ENCODE peak calls at places on chromosomes 3 and 15, in ten cellular contexts. V is tibial nerve, B is brain microvascular endothelial cell, O is chondrocyte, Y is coronary artery, N is MCF 10A, Q is fibroblast of mammary gland, I is upper lobe of right lung, H is mucosa of descending colon, U is BJ. P is an unnamed sample.

GRCh38 chr3:131402391-131403039 is 20.9 kb downstream of the NUDT16 start:
- DNase-seq in O (no peak), V (no peak), Q (peak), B (no peak), N (peak), Y (no peak), I (peak), U (peak), H (no peak), P (no peak)

GRCh38 chr15:24223739-24224138 is 451.8 kb upstream of the NPAP1 start:
- DNase-seq in I (no peak), O (no peak), N (no peak), U (no peak), B (no peak), Q (no peak), H (no peak), Y (no peak), V (no peak), P (no peak)

GRCh38 chr15:29127506-29128430 is 141.9 kb downstream of the NSMCE3 start:
- DNase-seq in V (no peak), Q (no peak), U (no peak), I (peak), H (peak), Y (no peak), B (no peak), O (peak), N (no peak), P (no peak)

GRCh38 chr15:41780266-41780665 is 6.0 kb downstream of the MAPKBP1 start:
- DNase-seq in Y (no peak), U (no peak), Q (no peak), I (no peak), B (no peak), H (no peak), O (no peak), V (no peak), N (no peak), P (no peak)

GRCh38 chr3:156353535-156353934 is 201.4 kb downstream of the SSR3 start:
- DNase-seq in O (no peak), I (no peak), U (no peak), V (no peak), B (no peak), Y (no peak), N (no peak), Q (peak), H (no peak), P (no peak)

GRCh38 chr15:92810418-92811138 is 89.5 kb upstream of the CHD2 start:
- DNase-seq in H (peak), Y (no peak), I (peak), U (no peak), O (no peak), B (peak), V (peak), N (peak), Q (peak), P (no peak)

GRCh38 chr15:55434989-55435825 is 26.9 kb downstream of the PIERCE2 start:
- DNase-seq in U (no peak), I (no peak), V (peak), Y (no peak), O (no peak), N (peak), Q (peak), H (no peak), B (peak), P (peak)

GRCh38 chr3:141241248-141242034 is 9.8 kb downstream of the PXYLP1 start:
- DNase-seq in U (no peak), I (no peak), B (no peak), H (no peak), O (no peak), Y (no peak), V (no peak), N (no peak), Q (peak), P (no peak)

GRCh38 chr15:36970522-36970921 is 129.8 kb downstream of the MEIS2 start:
- DNase-seq in N (no peak), I (no peak), U (no peak), Q (no peak), Y (no peak), O (no peak), B (no peak), V (no peak), H (no peak), P (no peak)

GRCh38 chr15:90082140-90082713 is 20.0 kb downstream of the IDH2 start:
- DNase-seq in I (no peak), B (no peak), U (no peak), Y (no peak), O (no peak), Q (no peak), V (no peak), N (no peak), H (no peak), P (no peak)

GRCh38 chr15:69265347-69265955 is 33.3 kb upstream of the PAQR5 start:
- DNase-seq in I (no peak), B (no peak), Y (no peak), V (peak), U (no peak), O (no peak), Q (peak), N (peak), H (no peak), P (no peak)

GRCh38 chr3:120497318-120497717 is 46.5 kb upstream of the FSTL1 start:
- DNase-seq in B (peak), I (no peak), U (peak), Q (peak), N (peak), H (no peak), Y (no peak), V (no peak), O (no peak), P (peak)

GRCh38 chr15:78811825-78812183 is 540 bp upstream of the ADAMTS7 start:
- DNase-seq in V (no peak), B (no peak), Q (peak), I (no peak), U (no peak), H (no peak), N (no peak), O (no peak), Y (no peak), P (no peak)

GRCh38 chr3:122183521-122183892 is at the start of gene CASR:
- DNase-seq in H (peak), I (peak), Y (no peak), B (no peak), O (no peak), N (no peak), U (no peak), V (no peak), Q (no peak), P (peak)

GRCh38 chr3:127121850-127122249 is 71.1 kb upstream of the PRR23E start:
- DNase-seq in B (no peak), Q (no peak), N (no peak), H (no peak), I (no peak), U (no peak), O (no peak), V (no peak), Y (no peak), P (no peak)

GRCh38 chr3:120072867-120073525 is 21.3 kb downstream of the GSK3B start:
- DNase-seq in O (no peak), N (peak), U (no peak), B (no peak), I (no peak), V (no peak), Y (no peak), H (no peak), Q (no peak), P (no peak)

GRCh38 chr3:18442743-18443669 is 17.9 kb upstream of the SATB1 start:
- DNase-seq in I (no peak), O (no peak), U (no peak), N (no peak), B (no peak), V (no peak), Q (no peak), H (no peak), Y (no peak), P (no peak)

GRCh38 chr3:16370872-16371740 is 106.1 kb downstream of the OXNAD1 start:
- DNase-seq in N (no peak), O (no peak), H (no peak), Y (no peak), B (no peak), V (no peak), U (no peak), I (no peak), Q (no peak), P (no peak)

GRCh38 chr3:140468407-140468806 is 209.5 kb upstream of the TRIM42 start:
- DNase-seq in I (no peak), U (no peak), N (peak), Y (no peak), V (no peak), Q (peak), O (no peak), B (no peak), H (no peak), P (no peak)

GRCh38 chr3:13221491-13221890 is 148.3 kb upstream of the IQSEC1 start:
- DNase-seq in Y (no peak), Q (no peak), B (no peak), U (no peak), O (no peak), V (no peak), I (no peak), N (no peak), H (no peak), P (no peak)

GRCh38 chr3:190288836-190289235 is 33.4 kb downstream of the CLDN1 start:
- DNase-seq in H (no peak), B (no peak), U (no peak), V (no peak), Q (peak), I (no peak), Y (no peak), O (no peak), N (no peak), P (no peak)

GRCh38 chr3:132730891-132731580 is 8.8 kb upstream of the NPHP3 start:
- DNase-seq in N (peak), Q (peak), B (peak), V (no peak), O (no peak), H (no peak), U (no peak), Y (no peak), I (no peak), P (no peak)

GRCh38 chr15:32828507-32829186 is 110.8 kb downstream of the GREM1 start:
- DNase-seq in I (no peak), U (peak), Q (peak), H (no peak), B (peak), N (peak), O (no peak), V (no peak), Y (no peak), P (no peak)

GRCh38 chr15:82966671-82967071 is 14.2 kb upstream of the HOMER2 start:
- DNase-seq in N (no peak), U (no peak), Q (no peak), B (no peak), O (no peak), V (no peak), I (no peak), H (no peak), Y (no peak), P (no peak)

GRCh38 chr15:66834863-66835557 is 133.0 kb downstream of the SMAD6 start:
- DNase-seq in I (no peak), O (no peak), Y (no peak), H (no peak), B (no peak), Q (no peak), N (no peak), V (no peak), U (no peak), P (no peak)

GRCh38 chr15:73882761-73883419 is 9.5 kb downstream of the TBC1D21 start:
- DNase-seq in O (no peak), H (no peak), V (no peak), I (peak), Q (no peak), Y (peak), B (no peak), U (no peak), N (no peak), P (no peak)

GRCh38 chr3:179697933-179698332 is 45.1 kb downstream of the USP13 start:
- DNase-seq in U (no peak), O (no peak), Y (no peak), I (no peak), H (no peak), N (no peak), Q (no peak), V (no peak), B (no peak), P (no peak)

GRCh38 chr3:135596563-135596962 is 369.0 kb upstream of the PPP2R3A start:
- DNase-seq in U (no peak), Y (no peak), O (no peak), V (no peak), B (no peak), Q (no peak), H (no peak), N (no peak), I (no peak), P (no peak)

GRCh38 chr3:114320251-114320650 is 26.4 kb downstream of the TIGIT start:
- DNase-seq in O (no peak), H (no peak), B (no peak), Q (peak), I (no peak), N (peak), U (no peak), V (no peak), Y (no peak), P (no peak)

GRCh38 chr3:187522890-187523289 is 147.3 kb downstream of the SST start:
- DNase-seq in N (no peak), U (no peak), Q (no peak), Y (no peak), H (no peak), V (no peak), O (no peak), I (no peak), B (no peak), P (no peak)

GRCh38 chr3:184750684-184751083 is 38.8 kb upstream of the MAGEF1 start:
- DNase-seq in Q (no peak), H (no peak), Y (no peak), B (no peak), N (no peak), V (no peak), I (no peak), O (no peak), U (no peak), P (no peak)

GRCh38 chr3:66386925-66387650 is 113.7 kb downstream of the LRIG1 start:
- DNase-seq in B (no peak), H (no peak), U (no peak), Q (no peak), O (no peak), V (no peak), Y (no peak), I (no peak), N (no peak), P (no peak)

GRCh38 chr3:58535531-58536500 is 1.2 kb downstream of the ACOX2 start:
- DNase-seq in B (no peak), N (no peak), H (peak), Q (peak), O (no peak), U (no peak), V (no peak), I (no peak), Y (no peak), P (no peak)

GRCh38 chr3:143306419-143306818 is 186.8 kb downstream of the CHST2 start:
- DNase-seq in I (no peak), N (peak), U (no peak), H (peak), O (no peak), V (no peak), B (no peak), Q (peak), Y (no peak), P (no peak)

GRCh38 chr3:50213383-50213782 is 8.3 kb downstream of the SLC38A3 start:
- DNase-seq in U (no peak), H (no peak), Y (no peak), V (no peak), B (no peak), Q (no peak), N (no peak), O (no peak), I (no peak), P (no peak)

GRCh38 chr15:67089218-67090193 is 24.1 kb downstream of the SMAD3 start:
- DNase-seq in N (peak), Q (peak), Y (no peak), H (no peak), B (no peak), U (no peak), V (no peak), O (no peak), I (no peak), P (no peak)

GRCh38 chr3:102530443-102531195 is 95.8 kb downstream of the ZPLD1 start:
- DNase-seq in H (no peak), I (no peak), N (peak), Q (peak), Y (no peak), V (no peak), O (no peak), U (no peak), B (peak), P (no peak)

GRCh38 chr3:56468184-56469106 is at the start of gene ERC2:
- DNase-seq in N (peak), V (no peak), I (peak), Q (peak), H (peak), O (no peak), Y (no peak), B (no peak), U (no peak), P (no peak)

GRCh38 chr3:195099976-195100755 is 170.8 kb downstream of the XXYLT1 start:
- DNase-seq in V (no peak), B (no peak), Q (no peak), H (peak), Y (no peak), N (no peak), U (no peak), O (peak), I (peak), P (no peak)

DNA sequence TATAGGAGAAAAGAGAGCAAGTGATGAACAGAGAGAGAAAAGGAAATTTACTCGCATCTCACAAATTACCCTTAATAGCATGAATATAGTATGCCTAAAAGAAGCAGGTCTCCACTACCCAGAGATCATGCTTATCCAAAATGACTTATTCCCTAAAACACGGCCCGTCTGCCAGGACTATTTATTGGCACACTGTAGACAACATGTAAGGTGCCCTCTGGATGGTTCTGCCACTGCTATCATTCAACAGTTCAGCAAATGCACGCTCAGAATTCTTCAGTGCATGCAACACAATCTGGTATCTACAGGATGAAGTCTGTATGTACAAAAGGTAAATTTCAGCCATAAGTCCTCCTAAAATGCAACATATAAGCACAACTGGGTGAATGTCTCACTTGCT is 465.8 kb downstream of the SHQ1 start:
- DNase-seq in Y (no peak), U (no peak), H (no peak), Q (no peak), N (no peak), I (no peak), B (no peak), O (no peak), V (no peak), P (no peak)
- TF ChIP-seq CTCF in Y (no peak), U (no peak), H (no peak), Q (no peak), N (no peak), I (no peak), B (no peak), O (no peak), V (no peak), P (no peak)

GRCh38 chr15:101013769-101014223 is 94.6 kb downstream of the LRRK1 start:
- DNase-seq in Q (no peak), U (no peak), V (no peak), Y (peak), B (no peak), I (no peak), H (no peak), N (no peak), O (no peak), P (no peak)
- TF ChIP-seq CTCF in Q (no peak), U (no peak), V (no peak), Y (no peak), B (no peak), I (no peak), H (no peak), N (no peak), O (no peak), P (no peak)

DNA sequence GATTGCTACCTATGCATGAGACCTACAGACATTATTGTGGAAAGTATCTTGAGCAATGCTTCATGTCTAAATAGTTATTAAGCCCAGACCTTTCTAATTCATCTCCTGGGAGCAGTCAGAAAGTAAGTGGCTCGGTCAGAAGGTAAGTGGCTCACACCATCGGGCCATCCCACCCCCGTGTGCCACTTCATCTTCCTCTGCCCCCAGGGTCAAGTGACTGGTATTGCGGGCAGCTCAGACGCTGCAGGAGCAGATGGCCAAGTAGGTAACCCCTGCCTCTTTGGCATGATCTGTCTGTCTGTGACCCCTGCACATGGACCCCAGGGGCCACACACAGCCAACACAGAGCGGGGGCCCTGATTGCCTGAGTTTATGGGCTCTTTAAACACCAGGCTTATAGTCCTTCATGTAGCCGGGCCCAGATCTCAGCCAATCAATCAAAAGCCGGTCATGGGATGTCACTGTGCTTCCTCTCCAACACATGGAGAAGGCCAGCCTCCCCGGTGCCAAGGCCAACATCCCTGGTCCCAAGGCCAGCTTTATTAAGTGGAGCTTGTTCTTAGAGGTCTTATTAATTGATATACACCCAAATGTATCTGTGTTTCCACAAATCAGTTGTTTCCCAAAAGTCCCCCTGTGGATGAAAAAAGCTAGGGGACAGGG is 42.9 kb downstream of the LARP6 start:
- DNase-seq in O (no peak), Q (no peak), V (no peak), N (no peak), I (no peak), Y (no peak), U (no peak), B (no peak), H (no peak), P (no peak)
- TF ChIP-seq CTCF in O (no peak), Q (no peak), V (no peak), N (no peak), I (no peak), Y (no peak), U (no peak), B (no peak), H (no peak), P (no peak)

GRCh38 chr3:11054739-11055438 is 62.3 kb downstream of the SLC6A1 start:
- DNase-seq in N (no peak), Q (no peak), Y (no peak), U (no peak), I (no peak), B (no peak), O (no peak), V (no peak), H (no peak), P (no peak)
- TF ChIP-seq CTCF in N (no peak), Q (no peak), Y (no peak), U (no peak), I (no peak), B (no peak), O (no peak), V (no peak), H (no peak), P (no peak)

GRCh38 chr3:124391774-124392173 is 338.5 kb upstream of the UMPS start:
- DNase-seq in Q (no peak), I (no peak), O (no peak), B (no peak), V (no peak), U (no peak), N (no peak), Y (no peak), H (no peak), P (no peak)
- TF ChIP-seq CTCF in Q (peak), I (no peak), O (peak), B (no peak), V (no peak), U (no peak), N (no peak), Y (no peak), H (no peak), P (no peak)

DNA sequence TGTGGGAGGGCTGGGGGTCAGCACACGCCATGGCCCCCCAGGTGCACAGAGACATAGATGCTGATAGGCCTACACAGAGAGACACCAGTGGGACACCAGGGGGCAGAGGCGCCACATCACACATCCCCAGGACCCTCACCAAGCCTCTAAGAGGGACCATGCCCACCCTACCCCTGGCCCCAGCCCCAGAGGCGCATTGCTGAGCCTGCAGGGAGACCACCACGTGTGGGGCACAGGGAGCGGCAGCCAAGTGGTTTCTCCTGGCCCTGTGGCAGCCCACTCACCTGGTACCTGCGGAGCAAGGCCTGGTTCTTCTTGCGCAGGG is 1.2 kb downstream of the CCDC9B start:
- DNase-seq in Q (no peak), V (no peak), Y (no peak), N (peak), U (no peak), I (no peak), O (no peak), H (peak), B (no peak), P (no peak)
- TF ChIP-seq CTCF in Q (no peak), V (no peak), Y (no peak), N (no peak), U (no peak), I (no peak), O (peak), H (no peak), B (peak), P (peak)

GRCh38 chr15:74958320-74958907 is 1.8 kb upstream of the RPP25 start:
- DNase-seq in V (peak), B (no peak), I (peak), Q (peak), U (no peak), H (peak), N (no peak), O (no peak), Y (peak), P (no peak)
- TF ChIP-seq CTCF in V (no peak), B (peak), I (peak), Q (peak), U (peak), H (peak), N (no peak), O (peak), Y (no peak), P (peak)